ENCODE peak calls at places on chromosome 15, in six cellular contexts. C is AG08396; T is left cardiac atrium; S is ovary; L is stimulated activated CD4-positive, alpha-beta T cell treated with anti-CD3 and anti-CD28 coated beads, Interleukin-15, amount 100 ng/mL, for 1 hour; U is NCI-H2171. O is an unnamed sample.

GRCh38 chr15:62124953-62125263 is 40.2 kb downstream of the C2CD4B start:
- DNase-seq in C (no peak), T (no peak), S (no peak), L (no peak), U (no peak), O (no peak)

GRCh38 chr15:32942286-32942927 is 224.6 kb downstream of the GREM1 start:
- DNase-seq in C (no peak), T (no peak), S (no peak), L (no peak), U (no peak), O (no peak)

GRCh38 chr15:42335074-42335473 is 24.2 kb upstream of the CAPN3 start:
- DNase-seq in C (no peak), T (no peak), S (no peak), L (no peak), U (no peak), O (no peak)

GRCh38 chr15:29376580-29376979 is 107.0 kb upstream of the NSMCE3 start:
- DNase-seq in C (no peak), T (no peak), S (no peak), L (no peak), U (no peak), O (no peak)

GRCh38 chr15:70533931-70534742 is 229.2 kb downstream of the UACA start:
- DNase-seq in C (no peak), T (no peak), S (no peak), L (no peak), U (no peak), O (no peak)

GRCh38 chr15:33093234-33093633 is 101.3 kb downstream of the FMN1 start:
- DNase-seq in C (no peak), T (no peak), S (no peak), L (no peak), U (no peak), O (no peak)

GRCh38 chr15:70337292-70338186 is 239.8 kb upstream of the TLE3 start:
- DNase-seq in C (no peak), T (no peak), S (no peak), L (no peak), U (no peak), O (peak; percentile 91)

GRCh38 chr15:40931300-40932142 is 2.4 kb downstream of the DLL4 start:
- DNase-seq in C (no peak), T (no peak), S (no peak), L (no peak), U (no peak), O (no peak)

GRCh38 chr15:49644364-49644794 is 23.5 kb downstream of the DTWD1 start:
- DNase-seq in C (no peak), T (no peak), S (no peak), L (no peak), U (no peak), O (no peak)

GRCh38 chr15:60448668-60449360 is 30.1 kb downstream of the ICE2 start:
- DNase-seq in C (no peak), T (no peak), S (no peak), L (no peak), U (no peak), O (no peak)

GRCh38 chr15:58404722-58405121 is 27.1 kb upstream of the LIPC start:
- DNase-seq in C (no peak), T (no peak), S (no peak), L (no peak), U (no peak), O (no peak)

O was measured in sigmoid colon.